ENCODE peak calls at places on chromosomes 5 and 9, in five cellular contexts. C, V, K, W and P are unnamed samples.

GRCh38 chr5:166046956-166047355 is 2244.5 kb upstream of the WWC1 start:
- DNase-seq in C (no peak), V (no peak), K (no peak), W (no peak), P (no peak)

GRCh38 chr5:4011943-4012342 is 416.3 kb downstream of the IRX1 start:
- DNase-seq in C (no peak), V (no peak), K (no peak), W (no peak), P (no peak)

GRCh38 chr5:102863058-102863457 is 108.0 kb downstream of the PAM start:
- DNase-seq in C (no peak), V (no peak), K (no peak), W (no peak), P (no peak)

GRCh38 chr9:107175039-107175438 is 108.0 kb upstream of the RAD23B start:
- DNase-seq in C (no peak), V (no peak), K (no peak), W (peak; percentile 50), P (no peak)

GRCh38 chr9:22913026-22913425 is 466.4 kb downstream of the DMRTA1 start:
- DNase-seq in C (no peak), V (no peak), K (no peak), W (no peak), P (no peak)

GRCh38 chr5:53820119-53820801 is 259.8 kb downstream of the NDUFS4 start:
- DNase-seq in C (no peak), V (no peak), K (no peak), W (no peak), P (no peak)

GRCh38 chr9:82488702-82489578 is 500.4 kb downstream of the SPATA31D1 start:
- DNase-seq in C (no peak), V (no peak), K (peak; percentile 88), W (peak; percentile 68), P (no peak)

GRCh38 chr9:136304456-136304855 is 562 bp upstream of the CCDC187 start:
- DNase-seq in C (no peak), V (no peak), K (no peak), W (no peak), P (no peak)

GRCh38 chr9:112472996-112473395 is 13.6 kb upstream of the KIAA1958 start:
- DNase-seq in C (no peak), V (no peak), K (no peak), W (no peak), P (no peak)

GRCh38 chr9:111966851-111967250 is 70.2 kb downstream of the UGCG start:
- DNase-seq in C (no peak), V (no peak), K (peak; percentile 46), W (peak; percentile 67), P (no peak)

GRCh38 chr9:75890541-75891276 is at the start of gene PCSK5:
- DNase-seq in C (peak; percentile 84), V (peak; percentile 91), K (peak; percentile 89), W (peak; percentile 96), P (peak; percentile 83)
- TF ChIP-seq CTCF in C (peak; percentile 47), V (peak; percentile 40), K (peak; percentile 29), W (peak; percentile 12), P (no peak)

GRCh38 chr9:101702257-101702656 is 36.2 kb downstream of the GRIN3A start:
- DNase-seq in C (no peak), V (no peak), K (no peak), W (no peak), P (no peak)

GRCh38 chr9:101706929-101707328 is 31.5 kb downstream of the GRIN3A start:
- DNase-seq in C (no peak), V (no peak), K (no peak), W (no peak), P (no peak)

GRCh38 chr9:101707708-101708107 is 30.7 kb downstream of the GRIN3A start:
- DNase-seq in C (no peak), V (no peak), K (no peak), W (no peak), P (no peak)

GRCh38 chr9:101706261-101706798 is 32.1 kb downstream of the GRIN3A start:
- DNase-seq in C (no peak), V (no peak), K (no peak), W (no peak), P (no peak)

DNA sequence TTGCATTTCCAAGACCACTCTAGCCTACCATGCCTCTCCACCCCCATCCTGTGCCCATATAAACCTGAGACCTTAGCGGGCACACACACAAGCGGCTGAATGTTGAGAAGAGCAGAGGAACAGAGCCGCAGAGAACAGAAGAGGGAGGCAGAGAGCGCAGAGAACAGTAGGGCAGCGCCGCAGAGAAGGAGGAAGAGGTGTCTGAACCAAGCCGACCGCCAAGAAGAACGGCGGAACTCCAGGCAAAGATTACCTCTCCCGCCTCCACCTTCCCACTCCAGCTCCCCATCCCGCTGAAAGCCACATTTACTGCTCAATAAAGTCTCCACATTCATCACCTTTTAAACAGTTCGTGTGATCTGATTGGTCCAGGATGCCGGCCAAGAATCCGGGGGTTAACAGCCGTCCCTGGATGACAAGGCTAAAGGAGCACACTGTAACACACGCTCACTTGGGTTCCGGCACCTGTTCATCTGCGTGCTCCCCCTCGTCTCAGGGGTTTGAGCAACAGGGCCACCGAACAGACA is 33.2 kb downstream of the GRIN3A start:
- DNase-seq in C (no peak), V (no peak), K (no peak), W (no peak), P (peak; percentile 43)
- TF ChIP-seq CTCF in C (peak; percentile 33), V (no peak), K (no peak), W (no peak), P (no peak)

GRCh38 chr9:130860458-130861316 is 25.6 kb downstream of the ABL1 start:
- DNase-seq in C (no peak), V (peak; percentile 83), K (peak; percentile 99), W (peak; percentile 97), P (no peak)
- TF ChIP-seq CTCF in C (no peak), V (peak; percentile 48), K (peak; percentile 55), W (peak; percentile 35), P (no peak)

GRCh38 chr9:108854094-108854493 is 1.7 kb downstream of the ACTL7B start:
- DNase-seq in C (no peak), V (no peak), K (no peak), W (no peak), P (no peak)
- TF ChIP-seq CTCF in C (no peak), V (no peak), K (no peak), W (peak; percentile 2), P (no peak)

GRCh38 chr9:977361-978116 is 1.1 kb downstream of the DMRT3 start:
- DNase-seq in C (no peak), V (no peak), K (no peak), W (no peak), P (peak; percentile 37)
- TF ChIP-seq CTCF in C (no peak), V (no peak), K (no peak), W (no peak), P (no peak)

DNA sequence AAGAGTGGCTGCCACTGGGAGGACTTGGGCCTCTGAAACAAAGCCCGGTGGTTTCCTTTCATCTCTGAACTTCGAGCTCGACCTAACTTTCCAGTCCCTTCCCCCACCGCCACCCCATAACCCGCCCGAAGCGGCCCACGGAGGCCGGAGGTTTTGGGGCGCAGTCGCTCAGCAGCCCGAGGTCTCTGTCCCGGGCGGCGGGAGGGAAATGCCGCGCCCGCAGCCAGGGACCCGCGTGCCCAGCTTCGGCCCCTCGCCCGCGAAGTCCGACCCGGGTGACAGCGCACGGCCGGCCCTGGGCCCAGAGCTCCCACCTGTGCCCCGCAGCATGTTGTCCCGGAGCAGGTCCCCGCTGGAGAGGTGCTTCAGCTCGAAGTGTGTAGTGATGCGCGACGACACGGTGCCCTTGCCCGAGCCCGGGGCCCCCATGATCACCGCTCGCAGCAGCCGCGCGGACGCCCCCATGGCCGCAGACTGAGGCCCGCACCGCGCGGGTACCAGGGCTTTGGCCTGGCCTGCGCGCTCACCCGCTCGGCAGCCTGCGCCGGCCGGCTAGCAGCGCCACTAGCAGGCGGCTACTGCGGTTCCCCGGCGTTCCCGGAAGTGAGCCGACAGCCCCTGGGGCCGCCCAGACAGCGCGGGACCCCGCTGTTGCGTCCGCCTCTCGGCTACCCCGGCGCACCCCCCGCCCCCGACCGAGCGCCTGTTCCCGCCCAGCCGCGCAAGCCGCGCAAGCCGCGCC is at the start of gene AK3:
- DNase-seq in C (peak; percentile 86), V (peak; percentile 90), K (peak; percentile 82), W (peak; percentile 82), P (peak; percentile 79)
- TF ChIP-seq CTCF in C (peak; percentile 41), V (peak; percentile 48), K (peak; percentile 46), W (peak; percentile 9), P (no peak)

GRCh38 chr5:150658699-150659265 is 2.3 kb upstream of the MYOZ3 start:
- DNase-seq in C (no peak), V (no peak), K (no peak), W (no peak), P (no peak)
- TF ChIP-seq CTCF in C (no peak), V (no peak), K (no peak), W (no peak), P (no peak)